ENCODE peak calls at places on chromosomes 3 and 15, in five cellular contexts. I, B, R, V and H are unnamed samples.

GRCh38 chr15:52208306-52208946 is 17.2 kb upstream of the GNB5 start:
- DNase-seq in V (peak), I (peak), R (peak), B (peak), H (no peak)

GRCh38 chr15:62828364-62828763 is 214.2 kb upstream of the TPM1 start:
- DNase-seq in B (no peak), R (no peak), I (no peak), V (peak), H (no peak)

GRCh38 chr15:57647071-57647790 is 55.5 kb downstream of the MYZAP start:
- DNase-seq in I (no peak), V (no peak), B (no peak), R (no peak), H (no peak)

GRCh38 chr3:49173792-49174170 is 2.4 kb downstream of the KLHDC8B start:
- DNase-seq in V (peak), I (peak), R (no peak), B (peak), H (no peak)

GRCh38 chr15:25508369-25509002 is 69.7 kb upstream of the UBE3A start:
- DNase-seq in I (peak), V (peak), B (no peak), R (no peak), H (no peak)

GRCh38 chr15:51382787-51383186 is 41.3 kb downstream of the GLDN start:
- DNase-seq in B (peak), I (peak), V (peak), R (no peak), H (no peak)

GRCh38 chr15:83472797-83473196 is 25.7 kb downstream of the SH3GL3 start:
- DNase-seq in R (no peak), B (no peak), I (no peak), V (no peak), H (no peak)

GRCh38 chr15:67146875-67147381 is 81.5 kb downstream of the SMAD3 start:
- DNase-seq in R (peak), B (no peak), I (peak), V (peak), H (no peak)

GRCh38 chr3:62051506-62051905 is 321.8 kb downstream of the FEZF2 start:
- DNase-seq in B (no peak), V (no peak), I (peak), R (peak), H (no peak)

GRCh38 chr15:48459571-48460461 is 128.6 kb downstream of the DUT start:
- DNase-seq in V (peak), R (no peak), I (peak), B (no peak), H (peak)

GRCh38 chr3:158709666-158710083 is 22.6 kb downstream of the RARRES1 start:
- DNase-seq in B (peak), V (peak), I (peak), R (no peak), H (peak)

GRCh38 chr3:46884929-46885328 is 7.4 kb downstream of the PTH1R start:
- DNase-seq in V (no peak), I (no peak), R (no peak), B (no peak), H (no peak)

GRCh38 chr3:125602752-125603649 is 7.7 kb upstream of the OSBPL11 start:
- DNase-seq in I (peak), V (no peak), B (peak), R (no peak), H (no peak)

GRCh38 chr3:131072099-131072559 is 45.5 kb downstream of the NEK11 start:
- DNase-seq in R (no peak), B (no peak), V (peak), I (peak), H (peak)

GRCh38 chr3:99903844-99904243 is 86.2 kb downstream of the CMSS1 start:
- DNase-seq in R (no peak), B (no peak), V (peak), I (no peak), H (no peak)

GRCh38 chr3:134600685-134601502 is 49.9 kb downstream of the KY start:
- DNase-seq in B (peak), R (peak), I (peak), V (peak), H (no peak)
- H3K4me3 ChIP-seq in B (no peak), R (no peak), I (no peak), V (no peak), H (no peak)

DNA sequence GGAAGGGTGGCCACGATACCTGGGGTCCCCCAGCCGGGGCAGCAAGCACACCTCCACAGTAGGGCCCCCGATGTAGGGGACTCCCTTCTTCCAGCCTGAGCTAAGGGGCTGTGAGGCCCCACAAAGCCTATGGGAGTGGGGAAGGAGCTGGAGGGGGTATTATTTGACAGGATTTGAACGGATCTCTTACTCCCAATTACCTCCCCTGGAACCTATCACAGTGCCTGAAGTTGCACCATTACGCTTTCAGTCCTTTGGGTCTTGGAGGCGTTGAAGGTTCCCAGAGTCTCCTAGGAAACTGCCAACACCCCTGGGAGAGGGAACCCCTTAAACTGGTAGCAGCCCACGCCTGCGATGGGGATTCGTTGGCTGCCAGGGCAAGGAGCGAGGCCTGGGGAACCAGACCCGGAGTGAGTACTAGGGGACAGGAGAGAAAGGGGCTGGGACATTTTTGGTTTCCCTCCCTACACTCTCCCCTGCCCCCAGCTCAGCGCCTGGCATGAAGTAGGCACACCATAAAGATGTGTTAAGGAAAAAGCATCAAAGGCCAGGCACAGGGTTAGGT is 409 bp upstream of the LHFPL4 start:
- DNase-seq in B (no peak), V (no peak), I (no peak), R (no peak), H (no peak)
- H3K4me3 ChIP-seq in B (no peak), V (no peak), I (no peak), R (no peak), H (no peak)

GRCh38 chr3:23739536-23739935 is 66.2 kb upstream of the UBE2E1 start:
- DNase-seq in R (no peak), V (peak), B (no peak), I (peak), H (peak)
- H3K4me3 ChIP-seq in R (no peak), V (no peak), B (no peak), I (no peak), H (no peak)

DNA sequence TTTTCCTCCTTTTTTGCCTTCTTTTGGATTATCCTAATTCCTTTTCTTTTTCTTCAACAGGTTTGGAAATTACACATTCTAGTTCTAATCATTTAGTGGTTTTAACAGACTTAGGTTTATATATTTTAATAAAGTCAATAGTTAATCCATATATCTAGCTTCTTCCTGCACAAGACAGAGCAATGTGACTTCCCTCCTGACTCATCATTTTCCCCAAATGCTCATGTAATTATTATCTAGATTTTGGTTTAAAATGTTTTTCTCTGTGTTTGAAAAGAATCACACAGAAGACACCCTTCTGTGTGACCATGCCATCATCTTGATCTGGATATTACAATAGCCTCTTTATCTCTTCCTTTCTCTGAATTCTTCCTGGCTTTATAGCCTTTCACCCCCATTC is 28.6 kb upstream of the SSR3 start:
- DNase-seq in R (no peak), V (no peak), I (no peak), B (no peak), H (no peak)
- H3K4me3 ChIP-seq in R (no peak), V (no peak), I (no peak), B (no peak), H (no peak)

GRCh38 chr15:85330941-85331588 is 49.3 kb upstream of the AKAP13 start:
- DNase-seq in V (peak), R (peak), B (peak), I (peak), H (no peak)
- H3K4me3 ChIP-seq in V (no peak), R (no peak), B (no peak), I (no peak), H (no peak)

GRCh38 chr3:111541391-111541790 is 606 bp upstream of the CD96 start:
- DNase-seq in I (peak), V (no peak), R (no peak), B (no peak), H (no peak)
- H3K4me3 ChIP-seq in I (no peak), V (no peak), R (no peak), B (no peak), H (no peak)

DNA sequence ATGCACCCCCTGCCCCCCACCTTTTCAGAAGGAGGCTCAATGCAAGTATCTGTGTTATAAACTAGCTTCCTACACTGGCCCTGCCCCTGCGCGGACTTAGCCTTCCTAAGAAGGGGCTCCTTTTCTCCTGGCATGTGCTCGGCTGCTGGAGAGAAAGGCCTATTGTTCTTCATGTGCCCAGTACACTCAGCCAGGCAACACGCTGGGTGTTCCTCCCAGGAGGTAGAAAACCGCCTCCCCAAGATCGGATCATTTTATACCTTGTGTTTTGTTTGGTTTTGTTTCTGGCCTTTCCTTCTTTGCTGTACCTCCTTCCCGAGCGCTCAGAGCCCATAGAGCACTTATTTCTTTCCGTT is 30.2 kb downstream of the CCNL1 start:
- DNase-seq in B (no peak), I (no peak), V (no peak), R (peak), H (no peak)
- H3K4me3 ChIP-seq in B (no peak), I (no peak), V (no peak), R (no peak), H (no peak)